ENCODE peak calls at places on chromosomes 4 and X, in seven cellular contexts. J is T-helper 2 cell; M is NCI-H510A; W is GM12864; Z is activated CD4-positive, alpha-beta T cell treated with anti-CD3 and anti-CD28 coated beads, Interleukin-2, amount 50 U/mL, for 1 hour; N is A172; V is Right ventricle myocardium superior. X is an unnamed sample.

GRCh38 chr4:12555011-12555410 is 929.1 kb downstream of the RAB28 start:
- DNase-seq in J (no peak), M (no peak), W (no peak), Z (no peak), N (no peak), V (no peak), X (no peak)

GRCh38 chr4:113482325-113482724 is 279.2 kb downstream of the CAMK2D start:
- DNase-seq in J (no peak), M (no peak), W (no peak), Z (no peak), N (no peak), V (no peak), X (no peak)

GRCh38 chr4:41734366-41734765 is 14.2 kb downstream of the PHOX2B start:
- DNase-seq in J (no peak), M (no peak), W (no peak), Z (no peak), N (peak; percentile 16), V (no peak), X (no peak)

GRCh38 chrX:27674491-27674890 is 84.3 kb downstream of the DCAF8L2 start:
- DNase-seq in J (no peak), M (no peak), W (no peak), Z (no peak), N (no peak), V (no peak), X (no peak)

GRCh38 chr4:1031346-1031745 is 19.9 kb downstream of the FGFRL1 start:
- DNase-seq in J (no peak), M (no peak), W (no peak), Z (no peak), N (no peak), V (no peak), X (no peak)

GRCh38 chrX:111615227-111615626 is 65.7 kb upstream of the ALG13 start:
- DNase-seq in J (no peak), M (no peak), W (no peak), Z (no peak), N (no peak), V (no peak), X (no peak)

GRCh38 chr4:139655116-139655515 is 10.5 kb upstream of the MGST2 start:
- DNase-seq in J (no peak), M (no peak), W (no peak), Z (no peak), N (peak; percentile 29), V (no peak), X (no peak)

GRCh38 chrX:41332408-41332987 is 1.5 kb upstream of the DDX3X start:
- DNase-seq in J (peak; percentile 4), M (no peak), W (no peak), Z (peak; percentile 15), N (peak; percentile 35), V (peak; percentile 50), X (peak; percentile 31)

GRCh38 chrX:130001893-130002292 is 19.5 kb downstream of the BCORL1 start:
- DNase-seq in J (no peak), M (no peak), W (no peak), Z (no peak), N (no peak), V (no peak), X (no peak)

GRCh38 chr4:160180206-160180605 is 1077.3 kb downstream of the RAPGEF2 start:
- DNase-seq in J (no peak), M (no peak), W (no peak), Z (no peak), N (peak; percentile 86), V (no peak), X (peak; percentile 41)

GRCh38 chrX:48467331-48467761 is 2.7 kb downstream of the SLC38A5 start:
- DNase-seq in J (no peak), M (no peak), W (no peak), Z (no peak), N (no peak), V (no peak), X (no peak)

GRCh38 chr4:17447675-17448298 is 64.1 kb downstream of the QDPR start:
- DNase-seq in J (no peak), M (no peak), W (peak; percentile 51), Z (peak; percentile 22), N (peak; percentile 48), V (no peak), X (peak; percentile 39)

GRCh38 chr4:16124232-16124631 is 40.4 kb upstream of the PROM1 start:
- DNase-seq in J (no peak), M (no peak), W (no peak), Z (no peak), N (no peak), V (no peak), X (no peak)

GRCh38 chrX:153925739-153926593 is at the start of gene ARHGAP4:
- DNase-seq in J (no peak), M (no peak), W (no peak), Z (peak; percentile 22), N (no peak), V (no peak), X (no peak)

GRCh38 chrX:1400731-1401471 is 9.0 kb upstream of the SLC25A6 start:
- DNase-seq in J (no peak), M (no peak), W (no peak), Z (no peak), N (no peak), V (peak; percentile 38), X (no peak)

GRCh38 chr4:101367201-101367600 is 19.9 kb upstream of the PPP3CA start:
- DNase-seq in J (no peak), M (no peak), W (no peak), Z (no peak), N (peak; percentile 80), V (no peak), X (peak; percentile 10)

GRCh38 chr4:81135501-81135900 is 79.5 kb downstream of the PRKG2 start:
- DNase-seq in J (no peak), M (no peak), W (no peak), Z (no peak), N (no peak), V (no peak), X (no peak)

GRCh38 chr4:111854494-111855087 is 290.7 kb upstream of the FAM241A start:
- DNase-seq in J (no peak), M (peak; percentile 1), W (no peak), Z (no peak), N (peak; percentile 43), V (no peak), X (peak; percentile 25)

GRCh38 chr4:100372432-100372831 is 145.4 kb downstream of the EMCN start:
- DNase-seq in J (no peak), M (no peak), W (no peak), Z (no peak), N (no peak), V (no peak), X (no peak)

GRCh38 chrX:48498374-48498809 is 10.4 kb upstream of the PORCN start:
- DNase-seq in J (no peak), M (no peak), W (no peak), Z (no peak), N (peak; percentile 95), V (no peak), X (peak; percentile 93)

GRCh38 chr4:68077737-68078136 is 51.9 kb downstream of the TMPRSS11F start:
- DNase-seq in J (no peak), M (no peak), W (no peak), Z (no peak), N (no peak), V (no peak), X (no peak)

GRCh38 chrX:17635231-17635630 is 102.1 kb upstream of the SCML1 start:
- DNase-seq in J (no peak), M (peak; percentile 78), W (no peak), Z (no peak), N (peak; percentile 9), V (no peak), X (peak; percentile 86)